ENCODE peak calls at places on chromosomes 1 and 21, in four cellular contexts. One of them, this sample, is unnamed.
A peak's percentile ranks its signal among the peaks of the same experiment; 100 is the strongest.

GRCh38 chr1:7346600-7347570 is 424.2 kb upstream of the VAMP3 start:
- DNase-seq in CD8-positive, alpha-beta memory T cell: no peak
- DNase-seq in epithelial cell of proximal tubule: no peak
- DNase-seq in astrocyte of the cerebellum: no peak
- DNase-seq in this sample: no peak

GRCh38 chr1:184792450-184792969 is 37.9 kb upstream of the EDEM3 start:
- DNase-seq in astrocyte of the cerebellum: peak; percentile 90
- DNase-seq in epithelial cell of proximal tubule: peak; percentile 88
- DNase-seq in CD8-positive, alpha-beta memory T cell: no peak
- DNase-seq in this sample: peak; percentile 98

GRCh38 chr1:116514708-116515525 is 55.9 kb downstream of the CD58 start:
- DNase-seq in astrocyte of the cerebellum: peak; percentile 58
- DNase-seq in CD8-positive, alpha-beta memory T cell: peak; percentile 77
- DNase-seq in epithelial cell of proximal tubule: no peak
- DNase-seq in this sample: no peak

GRCh38 chr1:14980801-14981200 is 172.7 kb upstream of the TMEM51 start:
- DNase-seq in epithelial cell of proximal tubule: no peak
- DNase-seq in CD8-positive, alpha-beta memory T cell: no peak
- DNase-seq in astrocyte of the cerebellum: no peak
- DNase-seq in this sample: peak; percentile 36

GRCh38 chr1:151860504-151861187 is 7.1 kb upstream of the THEM5 start:
- DNase-seq in epithelial cell of proximal tubule: no peak
- DNase-seq in CD8-positive, alpha-beta memory T cell: no peak
- DNase-seq in astrocyte of the cerebellum: no peak
- DNase-seq in this sample: no peak

GRCh38 chr1:93079685-93080141 is 630 bp downstream of the MTF2 start:
- DNase-seq in epithelial cell of proximal tubule: no peak
- DNase-seq in astrocyte of the cerebellum: no peak
- DNase-seq in CD8-positive, alpha-beta memory T cell: peak; percentile 8
- DNase-seq in this sample: peak; percentile 1

GRCh38 chr1:227191607-227192006 is 126.7 kb downstream of the CDC42BPA start:
- DNase-seq in CD8-positive, alpha-beta memory T cell: no peak
- DNase-seq in epithelial cell of proximal tubule: no peak
- DNase-seq in astrocyte of the cerebellum: no peak
- DNase-seq in this sample: no peak

GRCh38 chr1:119081267-119081666 is 59.2 kb downstream of the WARS2 start:
- DNase-seq in epithelial cell of proximal tubule: no peak
- DNase-seq in CD8-positive, alpha-beta memory T cell: no peak
- DNase-seq in astrocyte of the cerebellum: peak; percentile 90
- DNase-seq in this sample: peak; percentile 43

GRCh38 chr21:46397993-46398392 is 60.7 kb upstream of the DIP2A start:
- DNase-seq in astrocyte of the cerebellum: no peak
- DNase-seq in epithelial cell of proximal tubule: no peak
- DNase-seq in CD8-positive, alpha-beta memory T cell: no peak
- DNase-seq in this sample: no peak

GRCh38 chr1:209692745-209693504 is 11.7 kb upstream of the HSD11B1 start:
- DNase-seq in epithelial cell of proximal tubule: no peak
- DNase-seq in CD8-positive, alpha-beta memory T cell: peak; percentile 31
- DNase-seq in astrocyte of the cerebellum: peak; percentile 68
- DNase-seq in this sample: peak; percentile 61

GRCh38 chr1:41751804-41752513 is 166.8 kb downstream of the HIVEP3 start:
- DNase-seq in CD8-positive, alpha-beta memory T cell: no peak
- DNase-seq in epithelial cell of proximal tubule: peak; percentile 75
- DNase-seq in astrocyte of the cerebellum: peak; percentile 56
- DNase-seq in this sample: peak; percentile 80

GRCh38 chr1:40299366-40300248 is 17.5 kb downstream of the COL9A2 start:
- DNase-seq in CD8-positive, alpha-beta memory T cell: no peak
- DNase-seq in astrocyte of the cerebellum: peak; percentile 47
- DNase-seq in epithelial cell of proximal tubule: no peak
- DNase-seq in this sample: no peak

GRCh38 chr1:27116697-27117096 is 38.2 kb downstream of the SLC9A1 start:
- DNase-seq in epithelial cell of proximal tubule: no peak
- DNase-seq in CD8-positive, alpha-beta memory T cell: no peak
- DNase-seq in astrocyte of the cerebellum: no peak
- DNase-seq in this sample: no peak

GRCh38 chr1:219798283-219799030 is 129.9 kb downstream of the SLC30A10 start:
- DNase-seq in astrocyte of the cerebellum: no peak
- DNase-seq in epithelial cell of proximal tubule: no peak
- DNase-seq in CD8-positive, alpha-beta memory T cell: no peak
- DNase-seq in this sample: peak; percentile 49

GRCh38 chr21:17793675-17794123 is 25.5 kb downstream of the C21orf91 start:
- DNase-seq in epithelial cell of proximal tubule: no peak
- DNase-seq in CD8-positive, alpha-beta memory T cell: peak; percentile 56
- DNase-seq in astrocyte of the cerebellum: no peak
- DNase-seq in this sample: no peak

GRCh38 chr21:43864313-43864805 is 664 bp upstream of the AGPAT3 start:
- DNase-seq in CD8-positive, alpha-beta memory T cell: peak; percentile 16
- DNase-seq in epithelial cell of proximal tubule: no peak
- DNase-seq in astrocyte of the cerebellum: no peak
- DNase-seq in this sample: no peak

GRCh38 chr1:3614755-3615742 is 3.7 kb upstream of the MEGF6 start:
- DNase-seq in epithelial cell of proximal tubule: no peak
- DNase-seq in astrocyte of the cerebellum: no peak
- DNase-seq in CD8-positive, alpha-beta memory T cell: no peak
- DNase-seq in this sample: no peak

GRCh38 chr1:39205102-39205780 is 746 bp downstream of the MACF1 start:
- DNase-seq in astrocyte of the cerebellum: no peak
- DNase-seq in CD8-positive, alpha-beta memory T cell: no peak
- DNase-seq in epithelial cell of proximal tubule: no peak
- DNase-seq in this sample: peak; percentile 36

GRCh38 chr1:22689505-22689904 is 21.1 kb upstream of the EPHB2 start:
- DNase-seq in epithelial cell of proximal tubule: peak; percentile 83
- DNase-seq in CD8-positive, alpha-beta memory T cell: no peak
- DNase-seq in astrocyte of the cerebellum: peak; percentile 65
- DNase-seq in this sample: peak; percentile 78

GRCh38 chr1:207672525-207673130 is 27.7 kb downstream of the CR1L start:
- DNase-seq in epithelial cell of proximal tubule: no peak
- DNase-seq in CD8-positive, alpha-beta memory T cell: no peak
- DNase-seq in astrocyte of the cerebellum: peak; percentile 9
- DNase-seq in this sample: peak; percentile 9

GRCh38 chr1:156859523-156860112 is 701 bp upstream of the INSRR start:
- DNase-seq in CD8-positive, alpha-beta memory T cell: no peak
- DNase-seq in epithelial cell of proximal tubule: no peak
- DNase-seq in astrocyte of the cerebellum: no peak
- DNase-seq in this sample: no peak

GRCh38 chr1:223810586-223810985 is 35.2 kb downstream of the TP53BP2 start:
- DNase-seq in astrocyte of the cerebellum: no peak
- DNase-seq in epithelial cell of proximal tubule: peak; percentile 75
- DNase-seq in CD8-positive, alpha-beta memory T cell: no peak
- DNase-seq in this sample: no peak

GRCh38 chr1:33005117-33005811 is 31.4 kb downstream of the AK2 start:
- DNase-seq in epithelial cell of proximal tubule: no peak
- DNase-seq in astrocyte of the cerebellum: no peak
- DNase-seq in CD8-positive, alpha-beta memory T cell: no peak
- DNase-seq in this sample: no peak

GRCh38 chr1:61741682-61742619 is at the start of gene PATJ:
- DNase-seq in epithelial cell of proximal tubule: no peak
- DNase-seq in CD8-positive, alpha-beta memory T cell: peak; percentile 72
- DNase-seq in astrocyte of the cerebellum: no peak
- DNase-seq in this sample: no peak

GRCh38 chr1:2589331-2590232 is 3.0 kb downstream of the PRXL2B start:
- DNase-seq in astrocyte of the cerebellum: no peak
- DNase-seq in epithelial cell of proximal tubule: no peak
- DNase-seq in CD8-positive, alpha-beta memory T cell: no peak
- DNase-seq in this sample: no peak

GRCh38 chr21:42056996-42057689 is 14.0 kb upstream of the UMODL1 start:
- DNase-seq in astrocyte of the cerebellum: peak; percentile 97
- DNase-seq in CD8-positive, alpha-beta memory T cell: no peak
- DNase-seq in epithelial cell of proximal tubule: no peak
- DNase-seq in this sample: no peak
- H3K4me3 ChIP-seq in astrocyte of the cerebellum: no peak overlapping the region
- H3K4me3 ChIP-seq in CD8-positive, alpha-beta memory T cell: no peak overlapping the region
- H3K4me3 ChIP-seq in epithelial cell of proximal tubule: no peak overlapping the region
- H3K4me3 ChIP-seq in this sample: no peak overlapping the region

DNA sequence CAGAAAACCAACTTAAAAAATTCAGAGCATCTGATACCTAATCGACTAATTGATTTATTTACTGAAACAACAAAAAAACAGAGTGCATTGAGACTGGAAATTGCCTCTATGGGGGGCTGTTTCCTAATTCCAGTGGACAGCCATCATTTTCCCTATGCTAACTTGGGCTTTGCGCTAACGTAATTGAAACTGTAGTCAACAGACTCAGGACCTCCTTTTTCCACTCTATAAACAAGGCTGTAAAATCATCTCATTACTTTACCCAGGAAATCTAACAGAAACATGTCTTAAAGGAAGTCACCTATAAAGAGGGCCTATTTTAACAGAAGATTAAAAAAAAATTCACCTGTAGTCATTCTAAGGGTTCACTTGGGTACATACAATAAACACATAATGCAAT is 2.1 kb downstream of the ERG start:
- DNase-seq in astrocyte of the cerebellum: no peak
- DNase-seq in CD8-positive, alpha-beta memory T cell: no peak
- DNase-seq in epithelial cell of proximal tubule: no peak
- DNase-seq in this sample: no peak
- H3K4me3 ChIP-seq in astrocyte of the cerebellum: no peak overlapping the region
- H3K4me3 ChIP-seq in CD8-positive, alpha-beta memory T cell: no peak overlapping the region
- H3K4me3 ChIP-seq in epithelial cell of proximal tubule: no peak overlapping the region
- H3K4me3 ChIP-seq in this sample: no peak overlapping the region

DNA sequence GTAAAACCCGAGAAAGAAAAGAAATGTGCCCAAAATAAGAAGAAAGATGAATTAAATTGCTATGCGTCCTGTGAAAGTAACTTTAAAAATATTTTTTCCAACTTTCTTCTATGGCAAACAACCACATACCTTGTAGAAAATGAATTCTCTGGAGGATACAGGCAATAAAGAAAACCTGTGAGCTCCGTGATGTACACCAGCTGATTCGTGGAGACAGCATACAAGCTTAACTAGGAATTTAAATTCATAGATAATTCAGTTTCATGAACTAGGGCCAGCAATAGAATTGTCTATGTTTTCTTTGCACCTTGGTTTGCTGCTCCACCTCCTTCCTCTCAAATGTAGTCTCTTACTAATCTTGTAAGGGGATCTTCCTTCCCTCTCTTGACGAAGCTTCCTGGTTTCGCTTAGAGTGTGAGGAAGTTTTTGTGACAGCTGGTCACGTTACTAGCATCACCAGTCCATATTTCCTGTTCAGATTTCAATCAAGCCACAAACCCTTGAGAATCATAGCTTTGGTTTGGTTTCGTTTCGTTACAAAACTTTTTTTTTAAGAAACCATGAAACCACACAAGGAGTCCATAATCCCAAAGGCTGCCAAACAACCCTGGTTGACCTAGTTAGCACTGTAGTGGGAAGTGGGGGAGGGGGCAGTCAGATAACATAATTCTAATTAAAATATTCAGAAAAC is 35.8 kb downstream of the GREM2 start:
- DNase-seq in CD8-positive, alpha-beta memory T cell: peak; percentile 66
- DNase-seq in epithelial cell of proximal tubule: no peak
- DNase-seq in astrocyte of the cerebellum: peak; percentile 47
- DNase-seq in this sample: peak; percentile 48
- H3K4me3 ChIP-seq in CD8-positive, alpha-beta memory T cell: peak overlapping the region; percentile 11
- H3K4me3 ChIP-seq in epithelial cell of proximal tubule: no peak overlapping the region
- H3K4me3 ChIP-seq in astrocyte of the cerebellum: peak overlapping the region; percentile 0
- H3K4me3 ChIP-seq in this sample: peak overlapping the region; percentile 42

GRCh38 chr1:204076891-204077290 is 4.0 kb downstream of the SOX13 start:
- DNase-seq in astrocyte of the cerebellum: no peak
- DNase-seq in epithelial cell of proximal tubule: no peak
- DNase-seq in CD8-positive, alpha-beta memory T cell: no peak
- DNase-seq in this sample: no peak

GRCh38 chr1:204074274-204075115 is 1.6 kb downstream of the SOX13 start:
- DNase-seq in astrocyte of the cerebellum: no peak
- DNase-seq in CD8-positive, alpha-beta memory T cell: no peak
- DNase-seq in epithelial cell of proximal tubule: no peak
- DNase-seq in this sample: no peak

GRCh38 chr1:204075890-204076837 is 3.2 kb downstream of the SOX13 start:
- DNase-seq in astrocyte of the cerebellum: no peak
- DNase-seq in CD8-positive, alpha-beta memory T cell: no peak
- DNase-seq in epithelial cell of proximal tubule: no peak
- DNase-seq in this sample: no peak

GRCh38 chr1:204073837-204074273 is 940 bp downstream of the SOX13 start:
- DNase-seq in CD8-positive, alpha-beta memory T cell: no peak
- DNase-seq in astrocyte of the cerebellum: no peak
- DNase-seq in epithelial cell of proximal tubule: no peak
- DNase-seq in this sample: no peak

GRCh38 chr1:204075116-204075636 is 2.3 kb downstream of the SOX13 start:
- DNase-seq in CD8-positive, alpha-beta memory T cell: no peak
- DNase-seq in astrocyte of the cerebellum: no peak
- DNase-seq in epithelial cell of proximal tubule: no peak
- DNase-seq in this sample: no peak
- H3K4me3 ChIP-seq in CD8-positive, alpha-beta memory T cell: peak overlapping the region; percentile 45
- H3K4me3 ChIP-seq in astrocyte of the cerebellum: peak overlapping the region; percentile 63
- H3K4me3 ChIP-seq in epithelial cell of proximal tubule: peak overlapping the region; percentile 93
- H3K4me3 ChIP-seq in this sample: peak overlapping the region; percentile 84

DNA sequence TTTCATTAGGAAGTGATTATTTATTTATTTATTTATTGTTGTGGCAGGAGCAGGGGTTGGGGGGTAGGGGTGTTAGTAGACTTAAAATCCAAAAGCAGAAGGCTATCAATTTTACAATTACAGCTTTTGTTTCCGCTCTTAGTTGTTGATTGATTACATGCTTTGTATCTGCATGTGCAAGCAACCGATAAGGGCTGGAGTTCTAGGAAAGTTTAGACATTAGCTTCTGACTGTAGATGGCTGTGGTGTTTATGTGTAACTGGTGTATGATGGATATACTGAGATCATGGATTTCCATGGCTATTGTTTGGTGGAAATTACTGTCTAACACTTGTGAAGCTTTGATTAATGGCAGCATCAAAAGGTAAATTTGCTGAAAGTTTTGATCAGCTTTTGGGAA is 2.8 kb downstream of the ST6GALNAC5 start:
- DNase-seq in astrocyte of the cerebellum: no peak
- DNase-seq in epithelial cell of proximal tubule: no peak
- DNase-seq in CD8-positive, alpha-beta memory T cell: no peak
- DNase-seq in this sample: no peak
- H3K4me3 ChIP-seq in astrocyte of the cerebellum: no peak overlapping the region
- H3K4me3 ChIP-seq in epithelial cell of proximal tubule: no peak overlapping the region
- H3K4me3 ChIP-seq in CD8-positive, alpha-beta memory T cell: no peak overlapping the region
- H3K4me3 ChIP-seq in this sample: no peak overlapping the region

This sample was measured in skeletal muscle cell.